ENCODE peak calls at places on chromosomes 7 and 10, in five cellular contexts. M is H9, O is IMR-90, X is neuronal stem cell, B is mesenchymal stem cell. L is an unnamed sample.

GRCh38 chr7:106329408-106329807 is 44.6 kb upstream of the NAMPT start:
- DNase-seq in M (no peak), X (no peak), O (no peak), B (peak), L (no peak)

GRCh38 chr7:152848026-152848425 is 88.5 kb downstream of the ACTR3B start:
- DNase-seq in X (no peak), O (no peak), B (no peak), M (no peak), L (no peak)

GRCh38 chr7:108448777-108449576 is 7.3 kb downstream of the NRCAM start:
- DNase-seq in X (peak), O (no peak), M (no peak), B (no peak), L (no peak)

GRCh38 chr10:3959370-3960266 is 174.6 kb upstream of the KLF6 start:
- DNase-seq in M (no peak), X (no peak), B (no peak), O (no peak), L (no peak)

GRCh38 chr10:59563506-59563905 is 146.1 kb downstream of the SLC16A9 start:
- DNase-seq in O (no peak), B (no peak), X (no peak), M (no peak), L (no peak)

GRCh38 chr10:88553116-88553752 is 29.9 kb downstream of the RNLS start:
- DNase-seq in B (peak), X (peak), O (peak), M (no peak), L (peak)

GRCh38 chr10:5694573-5694972 is 9.9 kb downstream of the TASOR2 start:
- DNase-seq in X (no peak), O (no peak), M (no peak), B (no peak), L (no peak)

GRCh38 chr7:112154690-112155089 is 51.5 kb downstream of the DOCK4 start:
- DNase-seq in B (no peak), X (no peak), O (no peak), M (no peak), L (no peak)

GRCh38 chr10:123269675-123270074 is 115.5 kb downstream of the BUB3 start:
- DNase-seq in B (no peak), O (no peak), M (no peak), X (no peak), L (no peak)

GRCh38 chr10:123272171-123272570 is 118.0 kb downstream of the BUB3 start:
- DNase-seq in O (no peak), X (no peak), B (no peak), M (no peak), L (peak)

GRCh38 chr10:123269017-123269552 is 114.9 kb downstream of the BUB3 start:
- DNase-seq in X (no peak), O (no peak), M (no peak), B (no peak), L (no peak)

GRCh38 chr10:123270806-123271205 is 116.6 kb downstream of the BUB3 start:
- DNase-seq in X (no peak), O (no peak), B (no peak), M (no peak), L (no peak)

DNA sequence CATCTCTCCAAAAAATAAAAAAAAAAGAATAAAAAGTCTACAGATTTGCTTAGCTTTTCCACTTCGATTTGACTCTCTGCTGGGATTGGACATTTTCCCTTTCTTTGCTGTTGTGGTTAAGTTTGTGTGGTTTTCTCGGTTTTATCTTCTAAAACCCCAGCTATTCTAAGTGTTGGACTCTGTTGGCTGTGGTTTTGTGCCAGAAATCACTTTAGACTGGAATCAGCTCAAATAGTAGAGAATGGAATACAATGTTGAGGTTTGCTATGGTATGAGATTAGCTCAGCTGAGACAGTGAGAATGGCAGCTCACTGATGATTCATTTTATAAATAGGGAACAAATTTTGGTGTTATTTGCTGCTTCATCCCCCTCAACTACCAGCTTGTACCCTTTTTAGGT is 116.0 kb downstream of the BUB3 start:
- DNase-seq in O (peak), X (no peak), B (no peak), M (no peak), L (no peak)
- H3K4me2 ChIP-seq in O (no peak), X (no peak), B (no peak), M (no peak), L (no peak)

DNA sequence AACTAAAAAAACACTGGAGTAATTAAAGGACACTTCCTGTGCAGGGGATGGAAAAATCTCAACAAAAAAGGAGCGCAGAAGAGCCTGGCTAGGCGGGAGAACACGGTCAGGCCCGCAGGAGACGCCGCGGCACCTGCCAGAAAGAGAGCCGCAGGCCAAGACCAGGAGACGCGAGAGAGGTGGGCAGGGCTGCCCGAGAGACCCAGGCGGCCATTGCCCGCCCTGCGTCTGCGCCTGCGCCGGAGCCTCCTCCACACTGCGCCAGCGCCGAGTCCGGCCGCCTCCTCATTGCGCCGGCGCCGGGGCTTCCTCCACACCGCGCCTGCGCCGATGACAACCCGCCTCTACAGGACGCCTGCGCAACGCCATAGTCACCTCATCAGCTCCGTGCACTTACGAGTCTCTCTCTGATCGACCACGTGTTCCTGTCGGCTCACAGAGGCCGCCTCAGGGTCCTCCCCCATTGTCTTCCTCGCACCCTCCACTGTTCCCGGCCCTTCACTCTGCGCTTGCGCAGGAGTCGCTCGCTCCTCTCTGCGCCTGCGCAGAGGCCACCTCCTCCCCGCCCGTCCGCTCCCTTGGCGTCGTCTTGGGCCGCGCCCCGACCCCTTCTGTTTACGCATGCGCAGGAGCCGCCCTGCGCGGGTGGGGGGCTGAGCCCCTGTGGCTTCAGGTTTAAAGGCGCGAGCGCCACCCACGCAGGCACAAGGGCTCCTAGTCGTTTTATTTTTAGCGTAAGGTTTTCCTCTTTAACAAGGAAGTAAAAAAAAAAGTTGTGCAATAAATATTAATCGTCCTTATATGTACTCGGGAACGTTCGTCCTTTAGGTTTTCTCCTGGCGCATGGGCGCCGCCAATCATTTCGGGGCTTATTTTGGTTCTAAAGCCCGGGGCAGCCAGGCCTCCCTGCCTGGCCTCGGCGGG is 43.2 kb upstream of the FAM20C start:
- DNase-seq in B (peak), M (peak), X (peak), O (peak), L (peak)
- H3K18ac ChIP-seq in B (peak), M (peak), X (peak), O (peak), L (peak)

GRCh38 chr10:36170943-36171501 is 528.9 kb upstream of the FZD8 start:
- DNase-seq in X (no peak), O (no peak), B (no peak), M (no peak), L (no peak)

GRCh38 chr10:36172054-36172531 is 530.0 kb upstream of the FZD8 start:
- DNase-seq in M (no peak), X (no peak), O (peak), B (peak), L (no peak)

GRCh38 chr10:36171546-36171945 is 529.5 kb upstream of the FZD8 start:
- DNase-seq in X (no peak), B (peak), M (no peak), O (no peak), L (peak)

GRCh38 chr10:36172574-36172973 is 530.5 kb upstream of the FZD8 start:
- DNase-seq in M (no peak), O (peak), X (no peak), B (peak), L (no peak)

GRCh38 chr10:36173364-36173763 is 531.3 kb upstream of the FZD8 start:
- DNase-seq in B (no peak), X (no peak), O (no peak), M (no peak), L (no peak)
- H3K4me2 ChIP-seq in B (no peak), X (no peak), O (no peak), M (no peak), L (no peak)

GRCh38 chr7:141586878-141587277 is 35.7 kb downstream of the AGK start:
- DNase-seq in X (no peak), B (peak), O (no peak), M (no peak), L (no peak)
- H3K18ac ChIP-seq in X (no peak), B (peak), O (no peak), M (no peak), L (no peak)

L was measured in mesendoderm.